ENCODE peak calls at places on chromosomes 7 and 10, in eight cellular contexts. Y is SK-N-SH, F is GM23338, X is HCT116, K is K562, E is GM12878, R is Panc1, D is HepG2. W is an unnamed sample.

GRCh38 chr7:127702253-127702652 is 50.3 kb downstream of the SND1 start:
- DNase-seq in R (no peak), D (peak; percentile 9), X (no peak), E (no peak), K (no peak), F (no peak), Y (no peak), W (no peak)

GRCh38 chr10:87866575-87866974 is 3.1 kb downstream of the PTEN start:
- DNase-seq in R (no peak), F (no peak), X (no peak), Y (no peak), D (no peak), E (no peak), K (no peak), W (no peak)

GRCh38 chr10:77773631-77774426 is 136.2 kb upstream of the KCNMA1 start:
- DNase-seq in Y (no peak), X (no peak), K (no peak), R (no peak), E (no peak), F (no peak), D (no peak), W (no peak)

GRCh38 chr7:24786306-24786705 is 29.0 kb upstream of the GSDME start:
- DNase-seq in D (no peak), K (no peak), X (no peak), R (no peak), Y (no peak), E (no peak), F (no peak), W (peak; percentile 75)

GRCh38 chr7:92641921-92642511 is 51.8 kb upstream of the FAM133B start:
- DNase-seq in F (no peak), R (no peak), D (no peak), K (no peak), E (no peak), X (no peak), Y (no peak), W (no peak)

GRCh38 chr10:116671274-116671926 is 50.6 kb downstream of the PNLIPRP2 start:
- DNase-seq in K (no peak), R (no peak), D (no peak), F (no peak), E (no peak), X (no peak), Y (no peak), W (no peak)

GRCh38 chr10:42776681-42777080 is 5.9 kb upstream of the BMS1 start:
- DNase-seq in R (no peak), D (no peak), K (no peak), X (no peak), Y (no peak), E (no peak), F (no peak), W (no peak)

GRCh38 chr7:55080000-55080629 is 61.3 kb downstream of the EGFR start:
- DNase-seq in K (no peak), E (no peak), R (no peak), F (no peak), Y (no peak), D (no peak), X (no peak), W (no peak)

GRCh38 chr7:77182261-77182660 is 17.4 kb downstream of the FGL2 start:
- DNase-seq in D (no peak), E (no peak), F (no peak), X (no peak), K (no peak), R (no peak), Y (no peak), W (no peak)

GRCh38 chr7:47636111-47636692 is 54.3 kb upstream of the TNS3 start:
- DNase-seq in D (peak; percentile 41), F (no peak), K (no peak), X (no peak), Y (no peak), R (no peak), E (no peak), W (no peak)

GRCh38 chr7:27873981-27874957 is 134.3 kb downstream of the TAX1BP1 start:
- DNase-seq in D (no peak), Y (no peak), E (no peak), R (peak; percentile 8), K (no peak), X (no peak), F (no peak), W (no peak)

GRCh38 chr10:54962134-54962900 is 161.3 kb upstream of the PCDH15 start:
- DNase-seq in K (no peak), X (no peak), E (no peak), F (no peak), Y (no peak), R (no peak), D (no peak), W (no peak)

GRCh38 chr7:136940122-136940521 is 71.7 kb downstream of the CHRM2 start:
- DNase-seq in E (no peak), K (no peak), R (no peak), D (no peak), Y (no peak), F (no peak), X (no peak), W (no peak)

GRCh38 chr7:125606661-125607060 is 677.0 kb upstream of the POT1 start:
- DNase-seq in D (no peak), F (no peak), Y (no peak), E (no peak), X (no peak), R (no peak), K (no peak), W (no peak)

GRCh38 chr7:127123220-127123619 is 129.5 kb downstream of the GRM8 start:
- DNase-seq in R (no peak), D (no peak), X (no peak), Y (no peak), K (no peak), E (no peak), F (no peak), W (no peak)

GRCh38 chr10:91352760-91353159 is 57.4 kb upstream of the HECTD2 start:
- DNase-seq in R (no peak), X (no peak), F (no peak), Y (no peak), K (no peak), E (no peak), D (no peak), W (no peak)

DNA sequence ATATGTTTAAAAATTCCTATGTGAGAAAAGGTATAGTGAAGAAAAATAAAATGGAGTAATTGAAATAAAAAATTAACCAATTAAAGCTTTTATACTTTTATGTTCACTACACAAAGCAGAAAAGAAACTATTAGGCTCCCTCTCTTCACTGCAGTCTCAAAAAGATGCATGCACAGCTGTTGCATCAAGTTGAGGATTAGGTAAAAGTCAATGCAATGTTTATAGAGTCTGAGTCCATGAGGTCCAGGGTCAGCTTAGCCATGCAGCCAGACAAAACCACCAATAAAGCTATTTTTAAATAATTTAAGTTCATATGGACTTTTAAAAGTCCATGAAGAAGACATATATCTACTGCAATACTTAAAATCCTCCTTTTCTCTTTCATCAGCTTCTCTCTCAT is 31.1 kb upstream of the ING3 start:
- DNase-seq in X (no peak), R (no peak), Y (no peak), E (no peak), F (no peak), D (no peak), K (no peak), W (no peak)
- TF ChIP-seq POLR2AphosphoS5 in X (no peak), R (no peak), Y (no peak), E (no peak), F (no peak), D (no peak), K (no peak), W (no peak)

DNA sequence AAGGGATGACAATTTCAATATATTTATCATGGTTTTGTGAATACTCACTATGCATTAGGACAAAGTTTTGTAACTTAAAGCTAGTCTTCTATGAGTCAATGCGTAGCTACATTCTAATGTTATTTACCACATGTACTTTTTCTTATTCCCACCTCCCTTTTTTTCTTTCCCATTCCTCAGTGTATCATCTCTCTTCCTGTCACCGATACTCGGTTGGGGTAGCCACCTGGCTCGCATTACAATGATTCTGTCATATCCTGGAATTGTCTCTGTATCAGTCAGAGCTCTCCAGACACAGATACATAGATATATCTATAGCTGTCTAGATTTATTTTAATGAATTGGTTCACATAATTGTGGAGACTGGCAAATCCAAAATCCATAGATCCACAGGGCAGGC is 9.8 kb upstream of the RALA start:
- DNase-seq in Y (peak; percentile 43), K (no peak), X (no peak), F (no peak), R (no peak), E (no peak), D (no peak), W (no peak)
- TF ChIP-seq REST in Y (no peak), K (no peak), X (no peak), F (no peak), R (no peak), E (no peak), D (no peak), W (no peak)

GRCh38 chr7:156907656-156908055 is 14.7 kb upstream of the LMBR1 start:
- DNase-seq in D (no peak), X (no peak), K (no peak), F (no peak), R (no peak), Y (no peak), E (no peak), W (no peak)

GRCh38 chr7:156906281-156906680 is 13.3 kb upstream of the LMBR1 start:
- DNase-seq in K (no peak), D (no peak), R (no peak), E (no peak), F (no peak), X (no peak), Y (no peak), W (no peak)

GRCh38 chr7:156898938-156899337 is 6.0 kb upstream of the LMBR1 start:
- DNase-seq in E (no peak), D (no peak), R (no peak), F (no peak), Y (no peak), K (no peak), X (no peak), W (no peak)

GRCh38 chr7:156897673-156898072 is 4.7 kb upstream of the LMBR1 start:
- DNase-seq in D (no peak), R (no peak), Y (no peak), K (no peak), X (no peak), E (no peak), F (peak; percentile 24), W (no peak)

GRCh38 chr7:156903232-156903909 is 10.4 kb upstream of the LMBR1 start:
- DNase-seq in R (no peak), F (no peak), X (peak; percentile 89), K (no peak), Y (no peak), E (no peak), D (peak; percentile 37), W (no peak)
- TF ChIP-seq POLR2AphosphoS5 in R (no peak), F (no peak), X (peak; percentile 74), K (no peak), Y (no peak), E (no peak), D (no peak), W (no peak)

GRCh38 chr10:124719213-124719851 is 24.8 kb downstream of the FAM53B start:
- DNase-seq in F (peak; percentile 71), X (no peak), R (no peak), K (peak; percentile 24), D (no peak), E (peak; percentile 87), Y (no peak), W (peak; percentile 66)
- TF ChIP-seq REST in F (no peak), X (no peak), R (no peak), K (no peak), D (no peak), E (no peak), Y (no peak), W (no peak)

W was measured in HL-60.